ENCODE peak calls at places on chromosomes 11 and 22, in eight cellular contexts. One of them, this sample, is unnamed.

GRCh38 chr22:42811510-42811909 is 45.6 kb downstream of the ARFGAP3 start:
- DNase-seq in GM12878: no peak
- DNase-seq in hepatocyte: no peak
- DNase-seq in transverse colon: no peak
- DNase-seq in A549: no peak
- DNase-seq in H1: no peak
- DNase-seq in coronary artery: no peak
- DNase-seq in ovary: no peak
- DNase-seq in this sample: no peak

GRCh38 chr11:73645972-73646631 is at the start of gene PLEKHB1:
- DNase-seq in ovary: no peak
- DNase-seq in hepatocyte: peak; percentile 60
- DNase-seq in A549: no peak
- DNase-seq in transverse colon: no peak
- DNase-seq in coronary artery: no peak
- DNase-seq in GM12878: no peak
- DNase-seq in H1: no peak
- DNase-seq in this sample: no peak

GRCh38 chr22:40426671-40427070 is 56.3 kb downstream of the SGSM3 start:
- DNase-seq in coronary artery: no peak
- DNase-seq in GM12878: no peak
- DNase-seq in A549: no peak
- DNase-seq in transverse colon: no peak
- DNase-seq in hepatocyte: no peak
- DNase-seq in ovary: no peak
- DNase-seq in H1: no peak
- DNase-seq in this sample: no peak

GRCh38 chr11:126355926-126356897 is 726 bp downstream of the ST3GAL4 start:
- DNase-seq in H1: no peak
- DNase-seq in coronary artery: no peak
- DNase-seq in transverse colon: no peak
- DNase-seq in hepatocyte: no peak
- DNase-seq in A549: no peak
- DNase-seq in GM12878: no peak
- DNase-seq in ovary: peak; percentile 57
- DNase-seq in this sample: peak; percentile 25

GRCh38 chr11:57761301-57762234 is at the start of gene CTNND1:
- DNase-seq in GM12878: peak; percentile 77
- DNase-seq in transverse colon: peak; percentile 91
- DNase-seq in hepatocyte: peak; percentile 95
- DNase-seq in H1: peak; percentile 84
- DNase-seq in A549: peak; percentile 98
- DNase-seq in coronary artery: peak; percentile 94
- DNase-seq in ovary: peak; percentile 94
- DNase-seq in this sample: peak; percentile 100

GRCh38 chr11:69787457-69787856 is 12.3 kb upstream of the FGF4 start:
- DNase-seq in GM12878: no peak
- DNase-seq in transverse colon: no peak
- DNase-seq in hepatocyte: no peak
- DNase-seq in H1: no peak
- DNase-seq in A549: no peak
- DNase-seq in ovary: no peak
- DNase-seq in coronary artery: no peak
- DNase-seq in this sample: no peak

GRCh38 chr22:44799077-44799931 is 46.9 kb downstream of the ARHGAP8 start:
- DNase-seq in coronary artery: no peak
- DNase-seq in hepatocyte: no peak
- DNase-seq in transverse colon: no peak
- DNase-seq in H1: no peak
- DNase-seq in ovary: no peak
- DNase-seq in A549: no peak
- DNase-seq in GM12878: no peak
- DNase-seq in this sample: no peak

GRCh38 chr11:117834068-117834810 is 9.7 kb upstream of the FXYD2 start:
- DNase-seq in GM12878: no peak
- DNase-seq in ovary: peak; percentile 10
- DNase-seq in hepatocyte: no peak
- DNase-seq in transverse colon: peak; percentile 4
- DNase-seq in coronary artery: peak; percentile 61
- DNase-seq in H1: no peak
- DNase-seq in A549: no peak
- DNase-seq in this sample: no peak

GRCh38 chr22:48264586-48264985 is 1502.1 kb downstream of the TBC1D22A start:
- DNase-seq in GM12878: no peak
- DNase-seq in transverse colon: no peak
- DNase-seq in hepatocyte: no peak
- DNase-seq in A549: no peak
- DNase-seq in ovary: no peak
- DNase-seq in H1: no peak
- DNase-seq in coronary artery: no peak
- DNase-seq in this sample: no peak

GRCh38 chr11:127340438-127340837 is 339.9 kb upstream of the KIRREL3 start:
- DNase-seq in ovary: no peak
- DNase-seq in hepatocyte: no peak
- DNase-seq in transverse colon: no peak
- DNase-seq in H1: no peak
- DNase-seq in coronary artery: no peak
- DNase-seq in GM12878: no peak
- DNase-seq in A549: no peak
- DNase-seq in this sample: no peak

GRCh38 chr22:25629613-25630012 is 65.1 kb downstream of the GRK3 start:
- DNase-seq in ovary: no peak
- DNase-seq in hepatocyte: no peak
- DNase-seq in H1: no peak
- DNase-seq in transverse colon: no peak
- DNase-seq in A549: no peak
- DNase-seq in GM12878: no peak
- DNase-seq in coronary artery: no peak
- DNase-seq in this sample: no peak

GRCh38 chr11:126978155-126978554 is 22.4 kb downstream of the KIRREL3 start:
- DNase-seq in A549: no peak
- DNase-seq in ovary: no peak
- DNase-seq in hepatocyte: no peak
- DNase-seq in coronary artery: no peak
- DNase-seq in H1: peak; percentile 43
- DNase-seq in transverse colon: no peak
- DNase-seq in GM12878: no peak
- DNase-seq in this sample: no peak

GRCh38 chr11:64698427-64698826 is 24.6 kb downstream of the NRXN2 start:
- DNase-seq in transverse colon: no peak
- DNase-seq in hepatocyte: no peak
- DNase-seq in coronary artery: no peak
- DNase-seq in ovary: no peak
- DNase-seq in H1: no peak
- DNase-seq in GM12878: no peak
- DNase-seq in A549: no peak
- DNase-seq in this sample: no peak

GRCh38 chr22:43424865-43425630 is 13.2 kb downstream of the MPPED1 start:
- DNase-seq in H1: no peak
- DNase-seq in hepatocyte: no peak
- DNase-seq in coronary artery: no peak
- DNase-seq in A549: no peak
- DNase-seq in transverse colon: no peak
- DNase-seq in ovary: no peak
- DNase-seq in GM12878: no peak
- DNase-seq in this sample: no peak

GRCh38 chr11:131924446-131925240 is 554.2 kb downstream of the NTM start:
- DNase-seq in transverse colon: no peak
- DNase-seq in A549: no peak
- DNase-seq in hepatocyte: no peak
- DNase-seq in ovary: no peak
- DNase-seq in GM12878: no peak
- DNase-seq in coronary artery: no peak
- DNase-seq in H1: no peak
- DNase-seq in this sample: no peak

GRCh38 chr11:116793476-116794096 is 1.9 kb upstream of the APOA5 start:
- DNase-seq in ovary: no peak
- DNase-seq in coronary artery: no peak
- DNase-seq in H1: no peak
- DNase-seq in transverse colon: no peak
- DNase-seq in A549: peak; percentile 23
- DNase-seq in hepatocyte: no peak
- DNase-seq in GM12878: no peak
- DNase-seq in this sample: no peak

GRCh38 chr11:20599424-20600346 is at the start of gene SLC6A5:
- DNase-seq in GM12878: no peak
- DNase-seq in A549: peak; percentile 36
- DNase-seq in transverse colon: no peak
- DNase-seq in H1: peak; percentile 49
- DNase-seq in coronary artery: no peak
- DNase-seq in ovary: no peak
- DNase-seq in hepatocyte: peak; percentile 81
- DNase-seq in this sample: peak; percentile 60

GRCh38 chr22:42396621-42397331 is 35.4 kb downstream of the NFAM1 start:
- DNase-seq in transverse colon: peak; percentile 17
- DNase-seq in coronary artery: no peak
- DNase-seq in hepatocyte: no peak
- DNase-seq in A549: no peak
- DNase-seq in H1: no peak
- DNase-seq in ovary: no peak
- DNase-seq in GM12878: no peak
- DNase-seq in this sample: no peak

GRCh38 chr11:132402056-132402684 is 1031.8 kb downstream of the NTM start:
- DNase-seq in transverse colon: peak; percentile 19
- DNase-seq in hepatocyte: peak; percentile 65
- DNase-seq in A549: peak; percentile 0
- DNase-seq in H1: peak; percentile 46
- DNase-seq in GM12878: peak; percentile 24
- DNase-seq in coronary artery: no peak
- DNase-seq in ovary: no peak
- DNase-seq in this sample: peak; percentile 8

DNA sequence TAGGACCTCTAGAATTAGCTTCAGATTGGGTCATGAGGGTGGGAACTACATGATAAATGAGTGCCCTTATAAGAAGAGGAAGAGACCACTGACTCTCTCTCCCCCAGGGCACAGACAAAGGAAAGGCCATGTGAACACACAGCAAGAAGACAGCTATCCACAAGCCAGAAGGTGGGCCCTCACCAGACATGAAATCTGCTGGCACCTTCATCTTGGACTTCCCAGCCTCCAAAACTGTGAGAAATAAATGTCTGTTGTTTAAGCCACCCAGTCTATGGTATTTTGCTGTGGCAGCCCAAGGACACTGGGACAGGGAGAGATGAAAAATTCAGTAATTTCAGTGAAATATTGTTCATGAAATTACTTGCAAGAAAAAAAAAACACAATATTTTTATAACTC is 5.9 kb downstream of the RBFOX2 start:
- DNase-seq in coronary artery: no peak
- DNase-seq in GM12878: no peak
- DNase-seq in H1: no peak
- DNase-seq in hepatocyte: no peak
- DNase-seq in ovary: no peak
- DNase-seq in A549: no peak
- DNase-seq in transverse colon: no peak
- DNase-seq in this sample: no peak
- H3K27ac ChIP-seq in coronary artery: no peak overlapping the region
- H3K27ac ChIP-seq in GM12878: no peak overlapping the region
- H3K27ac ChIP-seq in H1: no peak overlapping the region
- H3K27ac ChIP-seq in hepatocyte: peak overlapping the region; percentile 75
- H3K27ac ChIP-seq in ovary: no peak overlapping the region
- H3K27ac ChIP-seq in A549: no peak overlapping the region
- H3K27ac ChIP-seq in transverse colon: peak overlapping the region; percentile 74
- H3K27ac ChIP-seq in this sample: no peak overlapping the region

GRCh38 chr11:35387341-35387982 is 31.9 kb downstream of the SLC1A2 start:
- DNase-seq in ovary: no peak
- DNase-seq in coronary artery: no peak
- DNase-seq in transverse colon: no peak
- DNase-seq in hepatocyte: no peak
- DNase-seq in GM12878: no peak
- DNase-seq in H1: no peak
- DNase-seq in A549: peak; percentile 41
- DNase-seq in this sample: no peak
- TF ChIP-seq CTCF in ovary: no peak
- TF ChIP-seq CTCF in coronary artery: no peak
- TF ChIP-seq CTCF in transverse colon: no peak
- TF ChIP-seq CTCF in hepatocyte: no peak
- TF ChIP-seq CTCF in GM12878: no peak
- TF ChIP-seq CTCF in H1: no peak
- TF ChIP-seq CTCF in A549: no peak
- TF ChIP-seq CTCF in this sample: no peak

GRCh38 chr11:11163669-11164377 is 189.2 kb downstream of the CSNK2A3 start:
- DNase-seq in coronary artery: no peak
- DNase-seq in A549: no peak
- DNase-seq in transverse colon: no peak
- DNase-seq in hepatocyte: no peak
- DNase-seq in ovary: no peak
- DNase-seq in H1: no peak
- DNase-seq in GM12878: no peak
- DNase-seq in this sample: no peak
- H3K27ac ChIP-seq in coronary artery: no peak overlapping the region
- H3K27ac ChIP-seq in A549: no peak overlapping the region
- H3K27ac ChIP-seq in transverse colon: peak overlapping the region; percentile 40
- H3K27ac ChIP-seq in hepatocyte: no peak overlapping the region
- H3K27ac ChIP-seq in ovary: no peak overlapping the region
- H3K27ac ChIP-seq in H1: no peak overlapping the region
- H3K27ac ChIP-seq in GM12878: no peak overlapping the region
- H3K27ac ChIP-seq in this sample: no peak overlapping the region

GRCh38 chr11:45089845-45090499 is 56.5 kb upstream of the PRDM11 start:
- DNase-seq in GM12878: no peak
- DNase-seq in H1: no peak
- DNase-seq in hepatocyte: no peak
- DNase-seq in transverse colon: no peak
- DNase-seq in ovary: no peak
- DNase-seq in A549: peak; percentile 60
- DNase-seq in coronary artery: peak; percentile 29
- DNase-seq in this sample: peak; percentile 24
- TF ChIP-seq CTCF in GM12878: no peak
- TF ChIP-seq CTCF in H1: peak; percentile 71
- TF ChIP-seq CTCF in hepatocyte: peak; percentile 18
- TF ChIP-seq CTCF in transverse colon: no peak
- TF ChIP-seq CTCF in ovary: no peak
- TF ChIP-seq CTCF in A549: no peak
- TF ChIP-seq CTCF in coronary artery: no peak
- TF ChIP-seq CTCF in this sample: no peak

GRCh38 chr11:62400760-62401159 is 18.1 kb upstream of the SCGB1A1 start:
- DNase-seq in transverse colon: peak; percentile 73
- DNase-seq in A549: no peak
- DNase-seq in coronary artery: peak; percentile 92
- DNase-seq in ovary: peak; percentile 84
- DNase-seq in GM12878: no peak
- DNase-seq in hepatocyte: peak; percentile 84
- DNase-seq in H1: no peak
- DNase-seq in this sample: no peak
- H3K27ac ChIP-seq in transverse colon: peak overlapping the region; percentile 85
- H3K27ac ChIP-seq in A549: peak overlapping the region; percentile 48
- H3K27ac ChIP-seq in coronary artery: peak overlapping the region; percentile 73
- H3K27ac ChIP-seq in ovary: no peak overlapping the region
- H3K27ac ChIP-seq in GM12878: no peak overlapping the region
- H3K27ac ChIP-seq in hepatocyte: peak overlapping the region; percentile 96
- H3K27ac ChIP-seq in H1: no peak overlapping the region
- H3K27ac ChIP-seq in this sample: peak overlapping the region; percentile 78

DNA sequence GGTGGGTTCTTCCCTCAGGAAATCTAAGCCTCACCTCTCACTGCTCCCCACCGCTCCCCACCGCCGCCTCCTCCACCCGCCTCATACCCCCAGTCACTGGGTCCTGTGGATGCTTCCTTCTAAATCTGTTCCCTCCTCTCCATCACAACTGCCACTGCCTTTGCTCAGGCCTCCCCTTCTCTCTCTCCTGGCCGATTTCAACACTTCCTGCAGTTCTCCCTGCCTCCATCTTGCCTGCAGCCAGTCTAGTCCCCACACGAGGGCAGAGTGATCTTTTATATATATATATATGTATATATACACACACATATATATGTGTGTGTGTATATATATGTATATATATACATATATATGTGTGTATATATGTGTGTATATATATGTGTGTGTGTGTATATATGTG is 27.8 kb downstream of the CREB3L1 start:
- DNase-seq in coronary artery: no peak
- DNase-seq in transverse colon: no peak
- DNase-seq in H1: no peak
- DNase-seq in hepatocyte: no peak
- DNase-seq in A549: no peak
- DNase-seq in ovary: no peak
- DNase-seq in GM12878: no peak
- DNase-seq in this sample: no peak
- TF ChIP-seq CTCF in coronary artery: no peak
- TF ChIP-seq CTCF in transverse colon: no peak
- TF ChIP-seq CTCF in H1: no peak
- TF ChIP-seq CTCF in hepatocyte: peak; percentile 21
- TF ChIP-seq CTCF in A549: no peak
- TF ChIP-seq CTCF in ovary: no peak
- TF ChIP-seq CTCF in GM12878: no peak
- TF ChIP-seq CTCF in this sample: no peak

This sample was measured in RWPE1.